ENCODE peak calls at places on chromosomes 1 and 21, in four cellular contexts. E, Y, Q and N are unnamed samples.

GRCh38 chr1:109579496-109579895 is 31.1 kb downstream of the GNAI3 start:
- DNase-seq in Y (no peak), E (no peak), Q (no peak), N (no peak)

GRCh38 chr1:182197555-182197954 is 136.0 kb upstream of the ZNF648 start:
- DNase-seq in E (no peak), Q (peak), Y (no peak), N (no peak)

GRCh38 chr1:98920441-98921110 is 84.1 kb downstream of the PLPPR5 start:
- DNase-seq in Y (no peak), E (no peak), Q (no peak), N (no peak)

GRCh38 chr1:37890378-37891014 is 31.1 kb upstream of the MTF1 start:
- DNase-seq in E (peak), Q (no peak), Y (no peak), N (peak)

GRCh38 chr1:150696151-150696550 is 803 bp downstream of the GOLPH3L start:
- DNase-seq in Q (no peak), Y (no peak), E (no peak), N (no peak)

GRCh38 chr1:161068306-161069200 is 1.1 kb downstream of the ARHGAP30 start:
- DNase-seq in E (peak), Q (peak), Y (peak), N (peak)

GRCh38 chr1:26702680-26703038 is 6.8 kb downstream of the ARID1A start:
- DNase-seq in E (no peak), Y (no peak), Q (no peak), N (no peak)

GRCh38 chr1:55611123-55611522 is 396.0 kb upstream of the USP24 start:
- DNase-seq in E (no peak), Y (no peak), Q (no peak), N (no peak)

GRCh38 chr1:58901008-58901407 is 117.2 kb upstream of the JUN start:
- DNase-seq in E (no peak), Y (no peak), Q (no peak), N (no peak)

GRCh38 chr1:107474877-107475612 is 334.2 kb downstream of the NTNG1 start:
- DNase-seq in E (no peak), Y (no peak), Q (no peak), N (no peak)

GRCh38 chr1:8903908-8904650 is 25.6 kb upstream of the ENO1 start:
- DNase-seq in Q (peak), Y (no peak), E (no peak), N (no peak)

GRCh38 chr1:199685369-199685768 is 342.1 kb upstream of the NR5A2 start:
- DNase-seq in E (no peak), Y (no peak), Q (no peak), N (no peak)

GRCh38 chr1:96643519-96643918 is 78.1 kb upstream of the PTBP2 start:
- DNase-seq in E (no peak), Q (no peak), Y (no peak), N (no peak)

GRCh38 chr1:3536395-3536794 is 74.9 kb downstream of the MEGF6 start:
- DNase-seq in Q (no peak), Y (no peak), E (no peak), N (no peak)

GRCh38 chr1:32396482-32396881 is 2.2 kb upstream of the BSDC1 start:
- DNase-seq in Q (no peak), E (no peak), Y (no peak), N (no peak)

GRCh38 chr1:72282271-72282656 is at the start of gene NEGR1:
- DNase-seq in Q (peak), Y (no peak), E (no peak), N (no peak)

GRCh38 chr21:45818276-45818903 is 163.2 kb upstream of the COL6A1 start:
- DNase-seq in E (no peak), Q (no peak), Y (no peak), N (no peak)

GRCh38 chr1:224053456-224053855 is 60.5 kb upstream of the FBXO28 start:
- DNase-seq in Q (no peak), E (no peak), Y (no peak), N (no peak)

GRCh38 chr1:198167436-198167934 is 10.7 kb downstream of the NEK7 start:
- DNase-seq in Q (no peak), Y (peak), E (peak), N (no peak)

GRCh38 chr1:39608906-39609305 is 30.5 kb downstream of the HEYL start:
- DNase-seq in Q (no peak), Y (no peak), E (no peak), N (no peak)

GRCh38 chr21:21396424-21396823 is 398.2 kb downstream of the NCAM2 start:
- DNase-seq in Y (no peak), E (no peak), Q (no peak), N (no peak)

GRCh38 chr1:63774617-63775417 is 1.0 kb downstream of the ROR1 start:
- DNase-seq in Y (no peak), Q (peak), E (no peak), N (no peak)

GRCh38 chr1:197917553-197917812 is 311 bp downstream of the LHX9 start:
- DNase-seq in Q (no peak), E (no peak), Y (no peak), N (no peak)

GRCh38 chr1:235067396-235068154 is 61.1 kb downstream of the TOMM20 start:
- DNase-seq in E (no peak), Y (no peak), Q (peak), N (no peak)

GRCh38 chr1:202068596-202068995 is 54.1 kb upstream of the GPR37L1 start:
- DNase-seq in Y (no peak), E (no peak), Q (no peak), N (no peak)